ENCODE peak calls at places on chromosomes 3 and 15, in eight cellular contexts. Q is AG08395; M is stimulated activated CD4-positive, alpha-beta T cell treated with anti-CD3 and anti-CD28 coated beads, Interleukin-4, amount 100 ng/mL, for 24 hours; G is KG1; K is glutamatergic neuron; D is heart left ventricle; V is GDM1; A is ureter. H is an unnamed sample.

GRCh38 chr15:98003976-98004375 is 43.5 kb downstream of the ARRDC4 start:
- DNase-seq in Q (no peak), M (no peak), G (no peak), K (no peak), D (no peak), V (no peak), A (no peak), H (no peak)

GRCh38 chr3:50806806-50807205 is 132.1 kb downstream of the DOCK3 start:
- DNase-seq in Q (peak), M (no peak), G (no peak), K (no peak), D (no peak), V (no peak), A (no peak), H (no peak)

GRCh38 chr3:119695480-119695879 is 7.3 kb upstream of the CFAP91 start:
- DNase-seq in Q (no peak), M (no peak), G (no peak), K (no peak), D (no peak), V (peak), A (no peak), H (no peak)

GRCh38 chr3:156298014-156298413 is 177.6 kb downstream of the KCNAB1 start:
- DNase-seq in Q (no peak), M (no peak), G (no peak), K (no peak), D (no peak), V (no peak), A (no peak), H (no peak)

GRCh38 chr3:185082829-185083228 is 70.0 kb downstream of the C3orf70 start:
- DNase-seq in Q (no peak), M (no peak), G (no peak), K (no peak), D (no peak), V (no peak), A (no peak), H (no peak)

GRCh38 chr3:129936757-129937156 is 37.8 kb upstream of the TRH start:
- DNase-seq in Q (peak), M (peak), G (no peak), K (no peak), D (no peak), V (no peak), A (no peak), H (no peak)

GRCh38 chr15:65054333-65055200 is 9.4 kb downstream of the SLC51B start:
- DNase-seq in Q (peak), M (peak), G (peak), K (peak), D (peak), V (peak), A (peak), H (peak)

GRCh38 chr3:113212155-113212844 is 943 bp downstream of the BOC start:
- DNase-seq in Q (peak), M (no peak), G (peak), K (peak), D (peak), V (peak), A (no peak), H (peak)

GRCh38 chr15:100266166-100266565 is 75.6 kb downstream of the ADAMTS17 start:
- DNase-seq in Q (no peak), M (no peak), G (no peak), K (no peak), D (no peak), V (no peak), A (no peak), H (no peak)

GRCh38 chr3:57927916-57928315 is 80.3 kb upstream of the FLNB start:
- DNase-seq in Q (peak), M (no peak), G (no peak), K (no peak), D (no peak), V (no peak), A (no peak), H (no peak)

GRCh38 chr15:66661432-66662096 is 40.5 kb upstream of the SMAD6 start:
- DNase-seq in Q (no peak), M (no peak), G (no peak), K (no peak), D (peak), V (no peak), A (no peak), H (no peak)

GRCh38 chr3:43998841-43999805 is 242.6 kb upstream of the TOPAZ1 start:
- DNase-seq in Q (peak), M (no peak), G (no peak), K (peak), D (no peak), V (no peak), A (no peak), H (peak)

GRCh38 chr15:61075741-61076140 is 153.4 kb downstream of the RORA start:
- DNase-seq in Q (no peak), M (no peak), G (no peak), K (no peak), D (no peak), V (no peak), A (no peak), H (no peak)

GRCh38 chr15:63110428-63111026 is 11.1 kb upstream of the LACTB start:
- DNase-seq in Q (no peak), M (no peak), G (no peak), K (no peak), D (no peak), V (no peak), A (no peak), H (no peak)

GRCh38 chr3:188365978-188366698 is 212.2 kb downstream of the LPP start:
- DNase-seq in Q (no peak), M (no peak), G (no peak), K (no peak), D (no peak), V (no peak), A (no peak), H (no peak)

GRCh38 chr3:66469220-66469640 is 31.6 kb downstream of the LRIG1 start:
- DNase-seq in Q (no peak), M (peak), G (no peak), K (no peak), D (no peak), V (no peak), A (no peak), H (peak)

GRCh38 chr15:66707310-66708160 is 5.5 kb downstream of the SMAD6 start:
- DNase-seq in Q (peak), M (no peak), G (no peak), K (peak), D (no peak), V (no peak), A (peak), H (no peak)

GRCh38 chr15:55277715-55278114 is 11.9 kb downstream of the RAB27A start:
- DNase-seq in Q (no peak), M (no peak), G (no peak), K (no peak), D (no peak), V (no peak), A (no peak), H (no peak)

GRCh38 chr3:128496602-128497304 is 3.8 kb upstream of the GATA2 start:
- DNase-seq in Q (peak), M (no peak), G (no peak), K (peak), D (no peak), V (no peak), A (peak), H (no peak)

GRCh38 chr15:97059276-97059675 is 728.8 kb downstream of the NR2F2 start:
- DNase-seq in Q (no peak), M (no peak), G (no peak), K (no peak), D (no peak), V (no peak), A (no peak), H (no peak)

GRCh38 chr3:28476194-28476593 is 127.6 kb upstream of the AZI2 start:
- DNase-seq in Q (peak), M (no peak), G (peak), K (no peak), D (no peak), V (no peak), A (no peak), H (peak)

GRCh38 chr15:63436872-63437375 is 55.3 kb upstream of the CA12 start:
- DNase-seq in Q (peak), M (peak), G (peak), K (no peak), D (peak), V (peak), A (peak), H (no peak)

GRCh38 chr3:45582407-45582806 is 12.1 kb upstream of the LIMD1 start:
- DNase-seq in Q (peak), M (no peak), G (no peak), K (no peak), D (no peak), V (no peak), A (no peak), H (no peak)

GRCh38 chr3:4850928-4851265 is 128.3 kb upstream of the BHLHE40 start:
- DNase-seq in Q (no peak), M (peak), G (no peak), K (no peak), D (no peak), V (no peak), A (no peak), H (no peak)

GRCh38 chr3:15269091-15269989 is 63.0 kb downstream of the SH3BP5 start:
- DNase-seq in Q (peak), M (peak), G (peak), K (no peak), D (peak), V (peak), A (peak), H (peak)

GRCh38 chr3:156619376-156619775 is 55.0 kb upstream of the TIPARP start:
- DNase-seq in Q (no peak), M (no peak), G (no peak), K (no peak), D (no peak), V (no peak), A (no peak), H (no peak)

GRCh38 chr3:141104151-141104741 is 53.1 kb downstream of the SPSB4 start:
- DNase-seq in Q (no peak), M (no peak), G (no peak), K (no peak), D (no peak), V (no peak), A (no peak), H (no peak)

GRCh38 chr15:28890711-28891495 is 5.1 kb downstream of the APBA2 start:
- DNase-seq in Q (no peak), M (peak), G (no peak), K (no peak), D (no peak), V (no peak), A (no peak), H (no peak)

GRCh38 chr3:12465826-12466225 is 18.5 kb upstream of the TSEN2 start:
- DNase-seq in Q (no peak), M (no peak), G (no peak), K (no peak), D (no peak), V (no peak), A (no peak), H (no peak)

GRCh38 chr15:87573534-87573933 is 683.0 kb downstream of the NTRK3 start:
- DNase-seq in Q (no peak), M (no peak), G (no peak), K (no peak), D (no peak), V (no peak), A (no peak), H (no peak)